ENCODE peak calls at places on chromosome 20, in four cellular contexts. A is left ventricle myocardium inferior; S is stimulated activated naive CD8-positive, alpha-beta T cell treated with anti-CD3 and anti-CD28 coated beads, Interleukin-15, amount 100 ng/mL, for 72 hours; Y is stimulated activated CD8-positive, alpha-beta memory T cell treated with anti-CD3 and anti-CD28 coated beads, Interleukin-15, amount 100 ng/mL, for 24 hours. V is an unnamed sample.

GRCh38 chr20:50333856-50334255 is 143.2 kb downstream of the CEBPB start:
- DNase-seq in Y (no peak), A (no peak), S (no peak), V (peak; percentile 83)

GRCh38 chr20:5658897-5659296 is 91.3 kb upstream of the SHLD1 start:
- DNase-seq in Y (no peak), A (peak; percentile 50), S (peak; percentile 40), V (peak; percentile 88)

GRCh38 chr20:33255005-33255404 is 19.2 kb downstream of the BPIFA1 start:
- DNase-seq in S (no peak), A (no peak), Y (no peak), V (no peak)

GRCh38 chr20:20441259-20441658 is 73.4 kb downstream of the INSM1 start:
- DNase-seq in S (no peak), Y (no peak), A (no peak), V (no peak)

GRCh38 chr20:35674921-35675320 is 10.2 kb upstream of the CPNE1 start:
- DNase-seq in A (no peak), S (no peak), Y (no peak), V (peak; percentile 14)

GRCh38 chr20:42530855-42531674 is 658.6 kb downstream of the PTPRT start:
- DNase-seq in S (no peak), A (no peak), Y (no peak), V (no peak)

GRCh38 chr20:35018578-35019371 is 63.1 kb downstream of the MYH7B start:
- DNase-seq in A (no peak), Y (no peak), S (no peak), V (no peak)

GRCh38 chr20:8547035-8547649 is 415.1 kb downstream of the PLCB1 start:
- DNase-seq in S (no peak), A (no peak), Y (no peak), V (no peak)

GRCh38 chr20:44295995-44296394 is 15.0 kb downstream of the FITM2 start:
- DNase-seq in Y (no peak), A (peak; percentile 37), S (no peak), V (no peak)

GRCh38 chr20:20211274-20211987 is 156.5 kb upstream of the INSM1 start:
- DNase-seq in Y (no peak), A (no peak), S (no peak), V (no peak)

GRCh38 chr20:17728074-17728473 is 28.3 kb downstream of the BANF2 start:
- DNase-seq in S (no peak), Y (no peak), A (no peak), V (no peak)

GRCh38 chr20:10110151-10110550 is 75.4 kb downstream of the ANKEF1 start:
- DNase-seq in A (no peak), S (no peak), Y (no peak), V (no peak)

GRCh38 chr20:62361799-62362589 is 5.1 kb downstream of the LAMA5 start:
- DNase-seq in S (no peak), A (peak; percentile 45), Y (no peak), V (peak; percentile 23)

GRCh38 chr20:3172933-3173581 is at the start of gene LZTS3:
- DNase-seq in Y (peak; percentile 52), A (peak; percentile 75), S (peak; percentile 83), V (peak; percentile 71)

GRCh38 chr20:17660667-17661066 is 21.4 kb downstream of the RRBP1 start:
- DNase-seq in Y (no peak), S (no peak), A (no peak), V (no peak)

GRCh38 chr20:19327401-19327800 is 115.0 kb downstream of the SLC24A3 start:
- DNase-seq in A (no peak), Y (no peak), S (no peak), V (no peak)

GRCh38 chr20:44089987-44090674 is 96.9 kb downstream of the JPH2 start:
- DNase-seq in Y (no peak), A (no peak), S (no peak), V (peak; percentile 47)

GRCh38 chr20:45419188-45420091 is 3.5 kb downstream of the PIGT start:
- DNase-seq in S (peak; percentile 13), A (peak; percentile 61), Y (no peak), V (peak; percentile 94)

GRCh38 chr20:1183153-1183552 is 1.6 kb downstream of the TMEM74B start:
- DNase-seq in A (no peak), S (no peak), Y (no peak), V (no peak)

GRCh38 chr20:62501801-62502495 is 26.2 kb upstream of the GATA5 start:
- DNase-seq in S (peak; percentile 93), Y (peak; percentile 21), A (no peak), V (no peak)

GRCh38 chr20:10672579-10673127 is 1.1 kb downstream of the JAG1 start:
- DNase-seq in S (peak; percentile 83), Y (no peak), A (peak; percentile 54), V (peak; percentile 68)

GRCh38 chr20:7207186-7207585 is 439.7 kb downstream of the BMP2 start:
- DNase-seq in Y (no peak), S (no peak), A (no peak), V (no peak)

GRCh38 chr20:18132663-18133062 is 5.0 kb upstream of the KAT14 start:
- DNase-seq in S (no peak), Y (no peak), A (no peak), V (no peak)

GRCh38 chr20:63226020-63226943 is 9.4 kb upstream of the BIRC7 start:
- DNase-seq in Y (no peak), A (no peak), S (no peak), V (no peak)

GRCh38 chr20:19483309-19483708 is 270.9 kb downstream of the SLC24A3 start:
- DNase-seq in Y (no peak), S (no peak), A (no peak), V (no peak)

GRCh38 chr20:59318803-59319202 is 18.4 kb downstream of the EDN3 start:
- DNase-seq in A (no peak), Y (no peak), S (no peak), V (no peak)